ENCODE peak calls at places on chromosome 12, in seven cellular contexts. Q is foreskin melanocyte; L is H9; K is Jurkat, Clone E6-1; Y is KG1; R is colonic mucosa; X is activated T-helper 1 cell treated with Interleukin-2 at 50 U/mL for 16 hours. S is an unnamed sample.

GRCh38 chr12:49808686-49809368 is 19.4 kb downstream of the NCKAP5L start:
- DNase-seq in Q (no peak), L (no peak), K (no peak), Y (no peak), R (no peak), X (no peak), S (no peak)

GRCh38 chr12:42261708-42262107 is 23.7 kb upstream of the YAF2 start:
- DNase-seq in Q (no peak), L (no peak), K (no peak), Y (no peak), R (no peak), X (no peak), S (no peak)

GRCh38 chr12:88471641-88472040 is 108.6 kb downstream of the KITLG start:
- DNase-seq in Q (no peak), L (no peak), K (no peak), Y (no peak), R (peak), X (no peak), S (no peak)

GRCh38 chr12:96360550-96360949 is 39.7 kb downstream of the CDK17 start:
- DNase-seq in Q (no peak), L (no peak), K (no peak), Y (no peak), R (no peak), X (no peak), S (no peak)

GRCh38 chr12:108482717-108483212 is 32.3 kb upstream of the FICD start:
- DNase-seq in Q (no peak), L (no peak), K (no peak), Y (no peak), R (no peak), X (no peak), S (no peak)

GRCh38 chr12:16112151-16112550 is 165.3 kb downstream of the SLC15A5 start:
- DNase-seq in Q (no peak), L (no peak), K (no peak), Y (no peak), R (no peak), X (no peak), S (no peak)

GRCh38 chr12:53703746-53704145 is 23.5 kb downstream of the CALCOCO1 start:
- DNase-seq in Q (no peak), L (no peak), K (no peak), Y (no peak), R (no peak), X (no peak), S (no peak)

GRCh38 chr12:111425655-111426054 is 19.9 kb downstream of the SH2B3 start:
- DNase-seq in Q (no peak), L (no peak), K (no peak), Y (no peak), R (no peak), X (no peak), S (no peak)

GRCh38 chr12:98595152-98595988 is 1.9 kb downstream of the SLC25A3 start:
- DNase-seq in Q (peak), L (no peak), K (peak), Y (no peak), R (no peak), X (no peak), S (peak)

GRCh38 chr12:70393787-70394519 is 27.9 kb downstream of the KCNMB4 start:
- DNase-seq in Q (peak), L (no peak), K (no peak), Y (no peak), R (no peak), X (no peak), S (no peak)

GRCh38 chr12:13339538-13339937 is 143.0 kb downstream of the EMP1 start:
- DNase-seq in Q (no peak), L (no peak), K (no peak), Y (no peak), R (no peak), X (no peak), S (peak)

GRCh38 chr12:2582631-2583616 is 211.8 kb upstream of the FKBP4 start:
- DNase-seq in Q (peak), L (peak), K (peak), Y (peak), R (peak), X (peak), S (peak)

GRCh38 chr12:108235231-108235959 is 103.7 kb downstream of the CMKLR1 start:
- DNase-seq in Q (no peak), L (no peak), K (no peak), Y (no peak), R (no peak), X (no peak), S (no peak)

GRCh38 chr12:49974231-49974675 is 1.5 kb downstream of the AQP6 start:
- DNase-seq in Q (no peak), L (peak), K (no peak), Y (no peak), R (peak), X (no peak), S (peak)

GRCh38 chr12:132703611-132704010 is 7.0 kb upstream of the PGAM5 start:
- DNase-seq in Q (no peak), L (no peak), K (no peak), Y (no peak), R (no peak), X (no peak), S (no peak)

GRCh38 chr12:3752096-3752709 is 706 bp downstream of the CRACR2A start:
- DNase-seq in Q (peak), L (peak), K (peak), Y (peak), R (peak), X (peak), S (peak)

GRCh38 chr12:139585-139984 is 73.0 kb downstream of the IQSEC3 start:
- DNase-seq in Q (no peak), L (no peak), K (no peak), Y (no peak), R (no peak), X (no peak), S (peak)

S was measured in hepatocyte.